ENCODE peak calls at places on chromosomes 2 and 18, in eight cellular contexts. Y is GM12878, P is psoas muscle, O is progenitor cell of endocrine pancreas, G is GM04503, L is NCI-H460, U is Ammon's horn, J is ELR. I is an unnamed sample.

GRCh38 chr2:215764441-215765048 is 248.8 kb downstream of the MREG start:
- DNase-seq in L (no peak), U (no peak), P (no peak), G (peak; percentile 86), Y (no peak), O (no peak), J (peak; percentile 79), I (no peak)

GRCh38 chr18:64330161-64330560 is 181.3 kb upstream of the LINC00305 start:
- DNase-seq in O (no peak), J (no peak), L (no peak), G (no peak), U (peak; percentile 7), P (no peak), Y (no peak), I (no peak)

GRCh38 chr2:227772197-227772661 is 26.5 kb downstream of the SCYGR8 start:
- DNase-seq in L (no peak), G (no peak), Y (no peak), P (no peak), J (no peak), U (no peak), O (no peak), I (no peak)

GRCh38 chr2:40243581-40243980 is 208.3 kb downstream of the SLC8A1 start:
- DNase-seq in J (peak; percentile 44), G (peak; percentile 80), Y (no peak), P (no peak), O (no peak), L (no peak), U (no peak), I (peak; percentile 34)

GRCh38 chr2:75920721-75921551 is 210.2 kb upstream of the GCFC2 start:
- DNase-seq in J (no peak), G (no peak), Y (no peak), P (no peak), L (no peak), O (no peak), U (peak; percentile 70), I (peak; percentile 78)

GRCh38 chr2:197514754-197515153 is 1.1 kb upstream of the MOB4 start:
- DNase-seq in Y (no peak), O (no peak), J (peak; percentile 58), G (no peak), U (peak; percentile 10), L (no peak), P (no peak), I (no peak)

GRCh38 chr18:73728657-73729056 is 419.0 kb downstream of the FBXO15 start:
- DNase-seq in P (no peak), Y (no peak), J (no peak), G (no peak), L (no peak), O (no peak), U (no peak), I (no peak)

GRCh38 chr2:42835577-42836371 is 43.4 kb upstream of the HAAO start:
- DNase-seq in O (no peak), G (peak; percentile 98), P (peak; percentile 61), Y (no peak), L (no peak), U (no peak), J (peak; percentile 97), I (no peak)

GRCh38 chr2:153403937-153404336 is 74.6 kb downstream of the RPRM start:
- DNase-seq in Y (no peak), U (no peak), P (no peak), L (no peak), G (no peak), J (no peak), O (no peak), I (no peak)

GRCh38 chr2:121075006-121075545 is 209.9 kb downstream of the TFCP2L1 start:
- DNase-seq in P (peak; percentile 45), L (peak; percentile 88), G (peak; percentile 57), U (peak; percentile 64), Y (peak; percentile 5), J (peak; percentile 99), O (no peak), I (peak; percentile 69)

GRCh38 chr2:216017365-216017764 is 4.0 kb upstream of the MREG start:
- DNase-seq in O (no peak), G (no peak), Y (peak; percentile 68), J (peak; percentile 60), U (no peak), L (no peak), P (no peak), I (no peak)

GRCh38 chr2:106995560-106995959 is 109.6 kb upstream of the ST6GAL2 start:
- DNase-seq in U (no peak), L (no peak), J (no peak), O (no peak), P (no peak), G (no peak), Y (no peak), I (no peak)

GRCh38 chr18:33697498-33697897 is 119.5 kb downstream of the ASXL3 start:
- DNase-seq in L (no peak), J (no peak), O (no peak), G (no peak), P (no peak), U (no peak), Y (no peak), I (no peak)

GRCh38 chr2:98923244-98923940 is 12.6 kb downstream of the CRACDL start:
- DNase-seq in G (no peak), J (no peak), U (no peak), L (no peak), Y (no peak), P (no peak), O (no peak), I (no peak)

GRCh38 chr2:61439241-61440002 is 31.5 kb downstream of the USP34 start:
- DNase-seq in O (no peak), Y (no peak), G (no peak), P (peak; percentile 56), J (no peak), U (no peak), L (no peak), I (no peak)

GRCh38 chr2:173906626-173907025 is 58.5 kb downstream of the SP3 start:
- DNase-seq in O (no peak), J (no peak), P (no peak), G (no peak), Y (no peak), U (no peak), L (no peak), I (no peak)

GRCh38 chr18:2883137-2883671 is 36.4 kb downstream of the EMILIN2 start:
- DNase-seq in Y (no peak), L (no peak), U (no peak), O (no peak), G (no peak), J (no peak), P (no peak), I (no peak)

GRCh38 chr2:118613742-118614141 is 233.7 kb downstream of the EN1 start:
- DNase-seq in J (no peak), O (no peak), G (no peak), Y (no peak), U (no peak), P (no peak), L (no peak), I (no peak)

GRCh38 chr2:126999342-126999741 is 100.7 kb downstream of the TEX51 start:
- DNase-seq in O (no peak), U (no peak), P (no peak), J (no peak), Y (no peak), G (no peak), L (no peak), I (no peak)

GRCh38 chr2:75238670-75239330 is 39.5 kb upstream of the TACR1 start:
- DNase-seq in L (peak; percentile 93), Y (no peak), G (peak; percentile 59), U (no peak), O (no peak), J (peak; percentile 94), P (no peak), I (no peak)

GRCh38 chr2:59449264-59449663 is 1104.2 kb downstream of the BCL11A start:
- DNase-seq in O (no peak), P (no peak), Y (no peak), J (no peak), L (no peak), U (no peak), G (no peak), I (no peak)

GRCh38 chr2:237315170-237315880 is 98.6 kb downstream of the COL6A3 start:
- DNase-seq in P (peak; percentile 83), O (peak; percentile 14), G (peak; percentile 95), L (no peak), U (peak; percentile 88), Y (no peak), J (peak; percentile 83), I (peak; percentile 53)

GRCh38 chr2:37561615-37562569 is 109.5 kb downstream of the CDC42EP3 start:
- DNase-seq in Y (no peak), L (peak; percentile 91), U (no peak), G (no peak), J (peak; percentile 97), P (no peak), O (no peak), I (no peak)

GRCh38 chr2:226730487-226730886 is 69.1 kb downstream of the IRS1 start:
- DNase-seq in U (no peak), L (peak; percentile 25), G (no peak), J (peak; percentile 36), O (no peak), Y (no peak), P (peak; percentile 17), I (no peak)

GRCh38 chr2:147214900-147215299 is 629.9 kb upstream of the ACVR2A start:
- DNase-seq in P (no peak), O (no peak), L (no peak), U (peak; percentile 12), Y (no peak), G (no peak), J (no peak), I (no peak)

GRCh38 chr2:46749042-46749461 is 166.6 kb downstream of the MCFD2 start:
- DNase-seq in Y (no peak), G (peak; percentile 53), O (no peak), L (peak; percentile 38), P (no peak), U (no peak), J (peak; percentile 86), I (no peak)

GRCh38 chr2:223488814-223489213 is 113.3 kb downstream of the SCG2 start:
- DNase-seq in U (peak; percentile 54), P (no peak), O (no peak), G (no peak), J (peak; percentile 84), Y (no peak), L (no peak), I (no peak)

GRCh38 chr2:105249181-105249580 is 7.6 kb downstream of the GPR45 start:
- DNase-seq in U (no peak), J (no peak), O (no peak), P (no peak), Y (no peak), G (no peak), L (no peak), I (no peak)

GRCh38 chr18:267380-267687 is 513 bp downstream of the THOC1 start:
- DNase-seq in P (no peak), Y (no peak), J (no peak), U (no peak), L (no peak), G (no peak), O (no peak), I (no peak)

GRCh38 chr18:12031836-12032235 is 50.5 kb downstream of the IMPA2 start:
- DNase-seq in J (no peak), L (no peak), U (no peak), P (peak; percentile 81), Y (no peak), O (no peak), G (peak; percentile 59), I (no peak)

GRCh38 chr2:111121873-111122630 is 1.3 kb downstream of the BCL2L11 start:
- DNase-seq in L (peak; percentile 85), P (peak; percentile 91), G (peak; percentile 37), Y (no peak), O (peak; percentile 88), U (peak; percentile 88), J (peak; percentile 90), I (peak; percentile 93)

GRCh38 chr18:59067873-59068272 is 71.8 kb upstream of the SEC11C start:
- DNase-seq in P (no peak), L (no peak), U (peak; percentile 57), G (no peak), J (peak; percentile 57), Y (no peak), O (no peak), I (no peak)

GRCh38 chr2:165627463-165627862 is 158.0 kb downstream of the CSRNP3 start:
- DNase-seq in J (peak; percentile 73), P (no peak), Y (no peak), O (no peak), G (no peak), L (no peak), U (no peak), I (no peak)

GRCh38 chr18:44725300-44726096 is 44.8 kb downstream of the SETBP1 start:
- DNase-seq in J (peak; percentile 64), O (no peak), L (peak; percentile 4), G (no peak), U (no peak), Y (peak; percentile 71), P (peak; percentile 54), I (no peak)

I was measured in retina.